ENCODE peak calls at places on chromosomes 7 and 10, in eight cellular contexts. E is T-helper 17 cell; L is AG04450; B is OCI-LY7; G is CD8-positive, alpha-beta T cell; V is body of pancreas; W is HEK293T; U is left cardiac atrium. R is an unnamed sample.
A peak's percentile ranks its signal among the peaks of the same experiment; 100 is the strongest.

GRCh38 chr10:129334326-129334725 is 132.7 kb upstream of the MGMT start:
- DNase-seq in E (no peak), L (no peak), B (no peak), G (no peak), V (no peak), W (no peak), U (no peak), R (no peak)

GRCh38 chr10:96075977-96076376 is 32.6 kb downstream of the CCNJ start:
- DNase-seq in E (no peak), L (no peak), B (no peak), G (no peak), V (no peak), W (no peak), U (no peak), R (no peak)

GRCh38 chr10:71342850-71343773 is 24.1 kb downstream of the SLC29A3 start:
- DNase-seq in E (no peak), L (no peak), B (no peak), G (no peak), V (peak; percentile 54), W (no peak), U (no peak), R (no peak)

GRCh38 chr10:123562811-123563580 is 103.2 kb upstream of the GPR26 start:
- DNase-seq in E (no peak), L (no peak), B (no peak), G (no peak), V (no peak), W (no peak), U (no peak), R (no peak)

GRCh38 chr10:116589911-116590310 is 848 bp upstream of the PNLIPRP1 start:
- DNase-seq in E (no peak), L (no peak), B (no peak), G (no peak), V (peak; percentile 94), W (no peak), U (no peak), R (no peak)

GRCh38 chr7:93374345-93374940 is 142.3 kb downstream of the VPS50 start:
- DNase-seq in E (no peak), L (peak; percentile 2), B (peak; percentile 59), G (no peak), V (no peak), W (peak; percentile 27), U (no peak), R (no peak)

GRCh38 chr7:140719711-140720110 is 23.2 kb downstream of the NDUFB2 start:
- DNase-seq in E (no peak), L (no peak), B (no peak), G (no peak), V (no peak), W (no peak), U (no peak), R (peak; percentile 56)

GRCh38 chr7:137628211-137628610 is 218.6 kb downstream of the DGKI start:
- DNase-seq in E (no peak), L (no peak), B (no peak), G (no peak), V (no peak), W (no peak), U (no peak), R (no peak)

GRCh38 chr7:17301491-17302101 is 3.1 kb downstream of the AHR start:
- DNase-seq in E (peak; percentile 21), L (no peak), B (peak; percentile 26), G (peak; percentile 5), V (peak; percentile 40), W (no peak), U (peak; percentile 34), R (no peak)

GRCh38 chr10:16964571-16965241 is 147.5 kb upstream of the RSU1 start:
- DNase-seq in E (no peak), L (no peak), B (no peak), G (no peak), V (no peak), W (no peak), U (no peak), R (no peak)

GRCh38 chr7:135980665-135981180 is 3.6 kb upstream of the MTPN start:
- DNase-seq in E (peak; percentile 39), L (no peak), B (peak; percentile 82), G (peak; percentile 12), V (peak; percentile 24), W (no peak), U (no peak), R (peak; percentile 56)

GRCh38 chr7:44065431-44066110 is at the start of gene PGAM2:
- DNase-seq in E (no peak), L (no peak), B (no peak), G (no peak), V (no peak), W (no peak), U (peak; percentile 85), R (peak; percentile 19)

GRCh38 chr7:27100601-27101187 is 1.8 kb downstream of the HOXA2 start:
- DNase-seq in E (no peak), L (no peak), B (no peak), G (no peak), V (no peak), W (no peak), U (no peak), R (no peak)

GRCh38 chr7:99531354-99531765 is 20.6 kb downstream of the FAM200A start:
- DNase-seq in E (no peak), L (no peak), B (no peak), G (no peak), V (no peak), W (no peak), U (no peak), R (no peak)

GRCh38 chr7:103134866-103135554 is 13.9 kb downstream of the NAPEPLD start:
- DNase-seq in E (no peak), L (no peak), B (no peak), G (no peak), V (no peak), W (no peak), U (no peak), R (no peak)

GRCh38 chr10:68330852-68331454 is 911 bp upstream of the HNRNPH3 start:
- DNase-seq in E (peak; percentile 6), L (no peak), B (peak; percentile 51), G (no peak), V (peak; percentile 48), W (no peak), U (peak; percentile 53), R (no peak)

GRCh38 chr7:6533893-6534804 is 17.1 kb downstream of the GRID2IP start:
- DNase-seq in E (no peak), L (no peak), B (no peak), G (no peak), V (no peak), W (no peak), U (no peak), R (no peak)

GRCh38 chr7:132276986-132277716 is 299.1 kb downstream of the PLXNA4 start:
- DNase-seq in E (no peak), L (no peak), B (no peak), G (no peak), V (no peak), W (no peak), U (no peak), R (no peak)

GRCh38 chr7:70379210-70379609 is 752.7 kb upstream of the GALNT17 start:
- DNase-seq in E (no peak), L (no peak), B (no peak), G (no peak), V (no peak), W (no peak), U (no peak), R (no peak)

GRCh38 chr7:65910237-65910636 is 37.4 kb downstream of the VKORC1L1 start:
- DNase-seq in E (no peak), L (peak; percentile 4), B (no peak), G (no peak), V (no peak), W (no peak), U (no peak), R (no peak)

GRCh38 chr10:110528224-110528997 is 30.7 kb downstream of the DUSP5 start:
- DNase-seq in E (no peak), L (no peak), B (peak; percentile 31), G (no peak), V (no peak), W (no peak), U (no peak), R (no peak)

GRCh38 chr10:5234106-5234877 is 37.7 kb downstream of the AKR1C4 start:
- DNase-seq in E (no peak), L (peak; percentile 30), B (no peak), G (no peak), V (peak; percentile 68), W (no peak), U (peak; percentile 27), R (no peak)

GRCh38 chr10:89337493-89337892 is 9.7 kb downstream of the IFIT3 start:
- DNase-seq in E (no peak), L (no peak), B (no peak), G (no peak), V (no peak), W (no peak), U (no peak), R (no peak)

GRCh38 chr7:131555565-131556054 is 818 bp downstream of the PODXL start:
- DNase-seq in E (no peak), L (no peak), B (no peak), G (no peak), V (no peak), W (no peak), U (no peak), R (no peak)

GRCh38 chr10:97843296-97843671 is 6.4 kb upstream of the GOLGA7B start:
- DNase-seq in E (no peak), L (no peak), B (no peak), G (no peak), V (no peak), W (no peak), U (no peak), R (no peak)

GRCh38 chr10:97134202-97134601 is 51.6 kb downstream of the SLIT1 start:
- DNase-seq in E (no peak), L (no peak), B (no peak), G (no peak), V (no peak), W (no peak), U (no peak), R (no peak)

GRCh38 chr7:74587435-74588126 is 69.9 kb upstream of the GTF2I start:
- DNase-seq in E (no peak), L (peak; percentile 68), B (peak; percentile 54), G (no peak), V (peak; percentile 69), W (no peak), U (peak; percentile 92), R (peak; percentile 50)

GRCh38 chr7:31074403-31074802 is 22.3 kb downstream of the ADCYAP1R1 start:
- DNase-seq in E (no peak), L (no peak), B (no peak), G (no peak), V (peak; percentile 31), W (no peak), U (peak; percentile 43), R (no peak)

GRCh38 chr7:138625849-138626230 is 75.3 kb downstream of the SVOPL start:
- DNase-seq in E (no peak), L (no peak), B (no peak), G (no peak), V (no peak), W (no peak), U (no peak), R (no peak)

GRCh38 chr7:106623846-106624245 is 37.1 kb downstream of the CCDC71L start:
- DNase-seq in E (no peak), L (peak; percentile 47), B (no peak), G (no peak), V (no peak), W (no peak), U (no peak), R (no peak)

GRCh38 chr7:36037121-36037662 is 115.9 kb upstream of the EEPD1 start:
- DNase-seq in E (no peak), L (no peak), B (no peak), G (no peak), V (peak; percentile 89), W (no peak), U (peak; percentile 63), R (peak; percentile 41)

GRCh38 chr10:29648114-29648982 is 13.6 kb upstream of the SVIL start:
- DNase-seq in E (no peak), L (no peak), B (no peak), G (no peak), V (no peak), W (no peak), U (no peak), R (no peak)

GRCh38 chr7:151045967-151046366 is 2.4 kb upstream of the ASIC3 start:
- DNase-seq in E (no peak), L (no peak), B (no peak), G (no peak), V (no peak), W (no peak), U (no peak), R (no peak)

GRCh38 chr10:117483056-117483590 is 59.4 kb upstream of the EMX2 start:
- DNase-seq in E (no peak), L (no peak), B (no peak), G (no peak), V (no peak), W (no peak), U (no peak), R (no peak)

R was measured in upper lobe of left lung.